ENCODE peak calls at places on chromosomes 12 and 14, in four cellular contexts. Z is uterus, B is fibroblast of the conjunctiva, T is lower lobe of right lung. V is an unnamed sample.

GRCh38 chr12:50579757-50580267 is 75.0 kb downstream of the DIP2B start:
- DNase-seq in B (no peak), T (no peak), Z (no peak), V (no peak)

GRCh38 chr12:68804654-68805591 is 3.1 kb upstream of the MDM2 start:
- DNase-seq in B (no peak), T (no peak), Z (peak), V (no peak)

GRCh38 chr12:130666645-130667044 is 49.5 kb downstream of the RIMBP2 start:
- DNase-seq in T (no peak), Z (no peak), B (no peak), V (no peak)

GRCh38 chr14:74401504-74402241 is 24.3 kb downstream of the SYNDIG1L start:
- DNase-seq in B (no peak), T (no peak), Z (no peak), V (peak)

GRCh38 chr12:115528466-115528865 is 749.0 kb downstream of the MED13L start:
- DNase-seq in Z (no peak), B (no peak), T (no peak), V (no peak)

GRCh38 chr12:119175115-119175514 is 3.6 kb upstream of the HSPB8 start:
- DNase-seq in T (no peak), B (no peak), Z (no peak), V (no peak)

GRCh38 chr12:52681551-52682380 is 1.6 kb upstream of the KRT1 start:
- DNase-seq in Z (no peak), B (no peak), T (no peak), V (no peak)

GRCh38 chr14:94305620-94306019 is 12.6 kb upstream of the SERPINA10 start:
- DNase-seq in T (no peak), B (no peak), Z (no peak), V (no peak)

GRCh38 chr12:106766393-106766826 is 8.1 kb upstream of the RIC8B start:
- DNase-seq in B (peak), T (peak), Z (peak), V (no peak)

GRCh38 chr12:124508323-124509096 is 58.9 kb downstream of the NCOR2 start:
- DNase-seq in B (no peak), T (no peak), Z (peak), V (no peak)

GRCh38 chr14:94768521-94769412 is 1.1 kb downstream of the GSC start:
- DNase-seq in B (no peak), Z (no peak), T (no peak), V (no peak)

GRCh38 chr14:61547186-61548121 is 147.9 kb upstream of the HIF1A start:
- DNase-seq in B (peak), T (no peak), Z (no peak), V (no peak)

GRCh38 chr14:43789458-43789857 is 717.6 kb downstream of the FSCB start:
- DNase-seq in Z (no peak), T (no peak), B (no peak), V (no peak)

GRCh38 chr12:51884676-51885229 is 3.1 kb upstream of the ANKRD33 start:
- DNase-seq in B (no peak), Z (no peak), T (no peak), V (no peak)

GRCh38 chr14:35867280-35867629 is 41.1 kb downstream of the BRMS1L start:
- DNase-seq in T (no peak), Z (no peak), B (no peak), V (no peak)

GRCh38 chr14:72810201-72810600 is 83.7 kb downstream of the DPF3 start:
- DNase-seq in T (no peak), Z (no peak), B (no peak), V (no peak)

GRCh38 chr14:56686416-56686815 is 106.8 kb downstream of the TMEM260 start:
- DNase-seq in Z (no peak), T (no peak), B (no peak), V (peak)

GRCh38 chr12:62605972-62606371 is 139.3 kb downstream of the MON2 start:
- DNase-seq in Z (no peak), T (no peak), B (no peak), V (no peak)

GRCh38 chr14:32342151-32342853 is 13.2 kb downstream of the AKAP6 start:
- DNase-seq in B (no peak), T (no peak), Z (no peak), V (no peak)

GRCh38 chr12:70812124-70812523 is 108.4 kb downstream of the PTPRR start:
- DNase-seq in T (no peak), B (no peak), Z (no peak), V (peak)

V was measured in transverse colon.